ENCODE peak calls at places on chromosomes 7 and 10, in eight cellular contexts. D is colonic mucosa; U is heart right ventricle; O is body of pancreas; T is thyroid gland; R is effector memory CD4-positive, alpha-beta T cell; V is SK-N-SH; C is prostate gland. X is an unnamed sample.

GRCh38 chr7:155885162-155886160 is 73.2 kb upstream of the SHH start:
- DNase-seq in D (no peak), U (peak; percentile 58), O (no peak), T (no peak), R (no peak), V (no peak), C (no peak), X (no peak)

GRCh38 chr10:59580257-59580863 is 129.3 kb downstream of the SLC16A9 start:
- DNase-seq in D (no peak), U (no peak), O (no peak), T (no peak), R (no peak), V (peak; percentile 45), C (no peak), X (no peak)

GRCh38 chr7:116097365-116098009 is 66.9 kb upstream of the TFEC start:
- DNase-seq in D (no peak), U (no peak), O (no peak), T (no peak), R (no peak), V (no peak), C (no peak), X (no peak)

GRCh38 chr7:156928406-156928747 is 21.1 kb upstream of the NOM1 start:
- DNase-seq in D (no peak), U (no peak), O (no peak), T (no peak), R (no peak), V (no peak), C (no peak), X (no peak)

GRCh38 chr10:130751851-130752250 is 559.7 kb downstream of the TCERG1L start:
- DNase-seq in D (no peak), U (no peak), O (no peak), T (no peak), R (no peak), V (no peak), C (no peak), X (no peak)

GRCh38 chr10:125562737-125563136 is 120.2 kb downstream of the TEX36 start:
- DNase-seq in D (no peak), U (no peak), O (no peak), T (peak; percentile 45), R (no peak), V (no peak), C (no peak), X (no peak)

GRCh38 chr10:77844713-77845454 is 81.7 kb downstream of the DLG5 start:
- DNase-seq in D (peak; percentile 72), U (no peak), O (no peak), T (peak; percentile 90), R (no peak), V (no peak), C (peak; percentile 79), X (no peak)

GRCh38 chr10:29130190-29130673 is 158.6 kb upstream of the LYZL1 start:
- DNase-seq in D (no peak), U (no peak), O (no peak), T (no peak), R (no peak), V (peak; percentile 42), C (no peak), X (no peak)

GRCh38 chr10:113665806-113666354 is 2.0 kb upstream of the NRAP start:
- DNase-seq in D (no peak), U (no peak), O (no peak), T (peak; percentile 19), R (no peak), V (no peak), C (peak; percentile 66), X (no peak)

GRCh38 chr10:30865141-30865926 is 166.3 kb downstream of the ZNF438 start:
- DNase-seq in D (no peak), U (no peak), O (no peak), T (no peak), R (no peak), V (no peak), C (no peak), X (no peak)

GRCh38 chr10:100303724-100304319 is 17.3 kb upstream of the BLOC1S2 start:
- DNase-seq in D (no peak), U (no peak), O (no peak), T (no peak), R (no peak), V (peak; percentile 57), C (no peak), X (no peak)

GRCh38 chr10:91316486-91316885 is 93.7 kb upstream of the HECTD2 start:
- DNase-seq in D (no peak), U (no peak), O (no peak), T (no peak), R (no peak), V (no peak), C (no peak), X (no peak)

GRCh38 chr10:78170026-78170475 is 136.4 kb downstream of the RPS24 start:
- DNase-seq in D (no peak), U (no peak), O (no peak), T (no peak), R (no peak), V (no peak), C (no peak), X (no peak)

GRCh38 chr10:26214004-26214403 is 2.6 kb upstream of the GAD2 start:
- DNase-seq in D (no peak), U (no peak), O (no peak), T (no peak), R (no peak), V (no peak), C (no peak), X (no peak)

GRCh38 chr10:122531261-122531660 is 29.3 kb upstream of the DMBT1 start:
- DNase-seq in D (no peak), U (no peak), O (no peak), T (no peak), R (no peak), V (no peak), C (no peak), X (no peak)

GRCh38 chr7:140214075-140214684 is 37.4 kb upstream of the KDM7A start:
- DNase-seq in D (peak; percentile 89), U (no peak), O (peak; percentile 96), T (peak; percentile 81), R (no peak), V (peak; percentile 49), C (no peak), X (peak; percentile 58)

DNA sequence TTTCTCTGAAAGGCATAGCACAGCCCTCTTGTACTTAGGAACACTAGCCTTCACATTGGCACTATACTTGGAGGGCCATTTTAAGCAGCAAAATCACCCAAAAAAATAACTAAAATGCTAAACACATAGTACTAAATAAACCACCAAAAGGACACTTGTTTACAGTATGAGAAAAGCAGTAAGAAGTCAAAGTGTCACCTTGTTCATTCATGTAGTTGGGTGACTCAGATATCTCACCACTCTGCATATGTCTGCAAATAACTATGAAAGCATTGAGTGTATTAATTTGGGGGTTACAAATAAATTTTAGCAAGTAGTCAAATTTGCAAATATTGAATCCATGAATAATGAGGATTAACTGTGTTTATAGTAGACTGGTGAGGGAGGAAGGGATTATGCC is 107.6 kb downstream of the ELAPOR2 start:
- DNase-seq in D (no peak), U (no peak), O (no peak), T (no peak), R (no peak), V (no peak), C (no peak), X (no peak)
- H3K4me1 ChIP-seq in D (no peaks in the 10 kb centered on the region), U (no peaks in the 10 kb centered on the region), O (no peaks in the 10 kb centered on the region), T (no peaks in the 10 kb centered on the region), R (no peaks in the 10 kb centered on the region), V (no peaks in the 10 kb centered on the region), C (no peaks in the 10 kb centered on the region), X (no peaks in the 10 kb centered on the region)

DNA sequence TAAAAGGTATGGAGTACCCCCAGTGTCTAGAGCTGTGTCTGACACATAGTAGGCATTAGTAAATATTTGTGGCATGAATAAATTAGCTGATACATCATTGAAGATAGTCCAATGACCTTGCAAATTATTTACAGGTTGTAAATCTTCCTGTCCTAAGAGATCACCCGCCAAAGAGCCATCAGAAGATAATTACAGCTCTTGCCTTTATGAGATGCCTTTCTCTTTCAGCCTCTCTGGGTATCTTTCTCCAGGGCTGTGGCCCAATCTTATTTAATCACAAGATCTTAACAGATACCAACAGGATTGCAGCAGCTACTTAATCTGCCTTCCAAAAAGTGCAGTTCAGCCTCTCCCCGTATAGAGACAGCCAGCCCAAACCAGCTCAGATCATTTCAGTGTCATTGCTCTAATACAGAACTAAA is 41.5 kb downstream of the MYOF start:
- DNase-seq in D (no peak), U (no peak), O (no peak), T (no peak), R (no peak), V (no peak), C (no peak), X (no peak)
- H3K4me1 ChIP-seq in D (peaks cover 6% of the 10 kb centered on the region), U (peaks cover 53% of the 10 kb centered on the region), O (peaks cover 57% of the 10 kb centered on the region), T (peaks cover 95% of the 10 kb centered on the region), R (no peaks in the 10 kb centered on the region), V (peaks cover 66% of the 10 kb centered on the region), C (peaks cover 36% of the 10 kb centered on the region), X (no peaks in the 10 kb centered on the region)

GRCh38 chr7:45035371-45035770 is 35.4 kb downstream of the CCM2 start:
- DNase-seq in D (no peak), U (no peak), O (no peak), T (no peak), R (no peak), V (no peak), C (no peak), X (no peak)

GRCh38 chr7:45036801-45037200 is 36.8 kb downstream of the CCM2 start:
- DNase-seq in D (no peak), U (no peak), O (no peak), T (no peak), R (no peak), V (no peak), C (no peak), X (no peak)

GRCh38 chr7:45037876-45038275 is 37.9 kb downstream of the CCM2 start:
- DNase-seq in D (no peak), U (no peak), O (no peak), T (no peak), R (no peak), V (no peak), C (no peak), X (no peak)

GRCh38 chr7:45035909-45036308 is 35.9 kb downstream of the CCM2 start:
- DNase-seq in D (no peak), U (no peak), O (no peak), T (no peak), R (no peak), V (no peak), C (peak; percentile 14), X (no peak)

GRCh38 chr7:45036317-45036716 is 36.3 kb downstream of the CCM2 start:
- DNase-seq in D (no peak), U (no peak), O (no peak), T (no peak), R (no peak), V (no peak), C (no peak), X (no peak)
- H3K4me1 ChIP-seq in D (peaks cover 12% of the 10 kb centered on the region), U (peaks cover 11% of the 10 kb centered on the region), O (peaks cover 7% of the 10 kb centered on the region), T (no peaks in the 10 kb centered on the region), R (peaks cover 53% of the 10 kb centered on the region), V (peaks cover 11% of the 10 kb centered on the region), C (no peaks in the 10 kb centered on the region), X (no peaks in the 10 kb centered on the region)

DNA sequence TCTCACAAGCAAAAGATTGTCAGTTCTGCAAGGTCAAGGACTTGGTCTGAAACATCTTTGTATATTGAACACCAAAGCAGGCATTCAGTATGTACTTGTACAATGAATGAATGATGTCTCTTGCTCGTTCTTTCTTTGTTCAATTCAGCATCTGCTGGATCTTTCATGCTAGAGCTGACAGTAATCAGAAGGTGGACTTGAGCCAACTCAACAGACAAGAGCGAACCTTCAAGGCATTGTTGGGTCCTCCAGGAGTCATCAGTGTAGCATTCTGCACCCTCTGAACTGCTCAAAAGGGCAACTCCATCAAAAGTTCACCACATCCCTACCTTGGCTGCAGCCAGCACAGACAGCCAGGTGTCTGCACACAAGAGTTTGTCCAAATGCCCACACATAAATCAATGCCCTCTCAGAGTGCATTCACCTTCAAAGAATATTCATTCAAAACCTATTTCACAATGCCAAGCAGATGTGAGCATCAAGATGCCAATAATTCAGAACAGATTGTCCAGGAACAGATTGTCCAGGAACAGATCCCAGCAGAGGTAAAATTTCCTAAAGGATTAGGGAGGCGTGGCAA is 386.7 kb downstream of the CALN1 start:
- DNase-seq in D (no peak), U (no peak), O (no peak), T (no peak), R (no peak), V (no peak), C (no peak), X (no peak)
- H3K4me1 ChIP-seq in D (no peaks in the 10 kb centered on the region), U (no peaks in the 10 kb centered on the region), O (no peaks in the 10 kb centered on the region), T (no peaks in the 10 kb centered on the region), R (no peaks in the 10 kb centered on the region), V (no peaks in the 10 kb centered on the region), C (no peaks in the 10 kb centered on the region), X (no peaks in the 10 kb centered on the region)

X was measured in BE2C.